ENCODE peak calls at places on chromosomes 5 and 9, in ten cellular contexts. One of them, this sample, is unnamed.

GRCh38 chr5:107005653-107006052 is 665.1 kb downstream of the EFNA5 start:
- DNase-seq in choroid plexus epithelial cell: no peak
- DNase-seq in naive thymus-derived CD4-positive, alpha-beta T cell: no peak
- DNase-seq in fibroblast of mammary gland: no peak
- DNase-seq in Calu3: no peak
- DNase-seq in NAMALWA: no peak
- DNase-seq in dermis blood vessel endothelial cell: no peak
- DNase-seq in Right ventricle myocardium superior: no peak
- DNase-seq in bronchial epithelial cell: no peak
- DNase-seq in NCI-H1436 treated with DMSO at 0.1 percent for 48 hours: no peak
- DNase-seq in this sample: no peak

GRCh38 chr5:142627371-142628217 is 58.3 kb downstream of the FGF1 start:
- DNase-seq in choroid plexus epithelial cell: no peak
- DNase-seq in naive thymus-derived CD4-positive, alpha-beta T cell: no peak
- DNase-seq in fibroblast of mammary gland: peak; percentile 26
- DNase-seq in Calu3: no peak
- DNase-seq in NAMALWA: no peak
- DNase-seq in dermis blood vessel endothelial cell: no peak
- DNase-seq in Right ventricle myocardium superior: no peak
- DNase-seq in bronchial epithelial cell: peak; percentile 19
- DNase-seq in NCI-H1436 treated with DMSO at 0.1 percent for 48 hours: no peak
- DNase-seq in this sample: no peak

GRCh38 chr9:116464987-116465571 is 222.0 kb upstream of the TRIM32 start:
- DNase-seq in choroid plexus epithelial cell: no peak
- DNase-seq in naive thymus-derived CD4-positive, alpha-beta T cell: no peak
- DNase-seq in fibroblast of mammary gland: no peak
- DNase-seq in Calu3: no peak
- DNase-seq in NAMALWA: no peak
- DNase-seq in dermis blood vessel endothelial cell: no peak
- DNase-seq in Right ventricle myocardium superior: no peak
- DNase-seq in bronchial epithelial cell: no peak
- DNase-seq in NCI-H1436 treated with DMSO at 0.1 percent for 48 hours: no peak
- DNase-seq in this sample: no peak

GRCh38 chr5:67748165-67748690 is 467.3 kb upstream of the PIK3R1 start:
- DNase-seq in choroid plexus epithelial cell: no peak
- DNase-seq in naive thymus-derived CD4-positive, alpha-beta T cell: no peak
- DNase-seq in fibroblast of mammary gland: no peak
- DNase-seq in Calu3: no peak
- DNase-seq in NAMALWA: no peak
- DNase-seq in dermis blood vessel endothelial cell: no peak
- DNase-seq in Right ventricle myocardium superior: no peak
- DNase-seq in bronchial epithelial cell: no peak
- DNase-seq in NCI-H1436 treated with DMSO at 0.1 percent for 48 hours: no peak
- DNase-seq in this sample: no peak

GRCh38 chr9:129708799-129709198 is 43.4 kb downstream of the PRRX2 start:
- DNase-seq in choroid plexus epithelial cell: no peak
- DNase-seq in naive thymus-derived CD4-positive, alpha-beta T cell: no peak
- DNase-seq in fibroblast of mammary gland: peak; percentile 23
- DNase-seq in Calu3: no peak
- DNase-seq in NAMALWA: no peak
- DNase-seq in dermis blood vessel endothelial cell: no peak
- DNase-seq in Right ventricle myocardium superior: no peak
- DNase-seq in bronchial epithelial cell: no peak
- DNase-seq in NCI-H1436 treated with DMSO at 0.1 percent for 48 hours: no peak
- DNase-seq in this sample: no peak

GRCh38 chr5:96292582-96293247 is 140.3 kb downstream of the PCSK1 start:
- DNase-seq in choroid plexus epithelial cell: peak; percentile 39
- DNase-seq in naive thymus-derived CD4-positive, alpha-beta T cell: no peak
- DNase-seq in fibroblast of mammary gland: peak; percentile 59
- DNase-seq in Calu3: no peak
- DNase-seq in NAMALWA: no peak
- DNase-seq in dermis blood vessel endothelial cell: no peak
- DNase-seq in Right ventricle myocardium superior: peak; percentile 44
- DNase-seq in bronchial epithelial cell: no peak
- DNase-seq in NCI-H1436 treated with DMSO at 0.1 percent for 48 hours: no peak
- DNase-seq in this sample: no peak

GRCh38 chr9:37897665-37898064 is 6.3 kb downstream of the SLC25A51 start:
- DNase-seq in choroid plexus epithelial cell: peak; percentile 37
- DNase-seq in naive thymus-derived CD4-positive, alpha-beta T cell: no peak
- DNase-seq in fibroblast of mammary gland: no peak
- DNase-seq in Calu3: no peak
- DNase-seq in NAMALWA: no peak
- DNase-seq in dermis blood vessel endothelial cell: peak; percentile 46
- DNase-seq in Right ventricle myocardium superior: no peak
- DNase-seq in bronchial epithelial cell: peak; percentile 80
- DNase-seq in NCI-H1436 treated with DMSO at 0.1 percent for 48 hours: no peak
- DNase-seq in this sample: no peak

GRCh38 chr5:173629628-173630027 is 13.2 kb upstream of the BOD1 start:
- DNase-seq in choroid plexus epithelial cell: no peak
- DNase-seq in naive thymus-derived CD4-positive, alpha-beta T cell: no peak
- DNase-seq in fibroblast of mammary gland: no peak
- DNase-seq in Calu3: peak; percentile 37
- DNase-seq in NAMALWA: peak; percentile 55
- DNase-seq in dermis blood vessel endothelial cell: peak; percentile 32
- DNase-seq in Right ventricle myocardium superior: no peak
- DNase-seq in bronchial epithelial cell: no peak
- DNase-seq in NCI-H1436 treated with DMSO at 0.1 percent for 48 hours: no peak
- DNase-seq in this sample: peak; percentile 46

GRCh38 chr9:1997646-1998045 is 17.5 kb upstream of the SMARCA2 start:
- DNase-seq in choroid plexus epithelial cell: no peak
- DNase-seq in naive thymus-derived CD4-positive, alpha-beta T cell: no peak
- DNase-seq in fibroblast of mammary gland: no peak
- DNase-seq in Calu3: no peak
- DNase-seq in NAMALWA: no peak
- DNase-seq in dermis blood vessel endothelial cell: no peak
- DNase-seq in Right ventricle myocardium superior: no peak
- DNase-seq in bronchial epithelial cell: no peak
- DNase-seq in NCI-H1436 treated with DMSO at 0.1 percent for 48 hours: no peak
- DNase-seq in this sample: no peak

GRCh38 chr9:13503599-13503998 is 224.1 kb upstream of the MPDZ start:
- DNase-seq in choroid plexus epithelial cell: no peak
- DNase-seq in naive thymus-derived CD4-positive, alpha-beta T cell: no peak
- DNase-seq in fibroblast of mammary gland: no peak
- DNase-seq in Calu3: no peak
- DNase-seq in NAMALWA: no peak
- DNase-seq in dermis blood vessel endothelial cell: no peak
- DNase-seq in Right ventricle myocardium superior: no peak
- DNase-seq in bronchial epithelial cell: peak; percentile 47
- DNase-seq in NCI-H1436 treated with DMSO at 0.1 percent for 48 hours: no peak
- DNase-seq in this sample: no peak

GRCh38 chr5:52985306-52985705 is 3.8 kb upstream of the ITGA2 start:
- DNase-seq in choroid plexus epithelial cell: no peak
- DNase-seq in naive thymus-derived CD4-positive, alpha-beta T cell: no peak
- DNase-seq in fibroblast of mammary gland: peak; percentile 48
- DNase-seq in Calu3: peak; percentile 15
- DNase-seq in NAMALWA: no peak
- DNase-seq in dermis blood vessel endothelial cell: no peak
- DNase-seq in Right ventricle myocardium superior: no peak
- DNase-seq in bronchial epithelial cell: peak; percentile 90
- DNase-seq in NCI-H1436 treated with DMSO at 0.1 percent for 48 hours: no peak
- DNase-seq in this sample: peak; percentile 21

GRCh38 chr5:4511996-4512656 is 628.0 kb upstream of the ADAMTS16 start:
- DNase-seq in choroid plexus epithelial cell: no peak
- DNase-seq in naive thymus-derived CD4-positive, alpha-beta T cell: no peak
- DNase-seq in fibroblast of mammary gland: peak; percentile 3
- DNase-seq in Calu3: no peak
- DNase-seq in NAMALWA: no peak
- DNase-seq in dermis blood vessel endothelial cell: no peak
- DNase-seq in Right ventricle myocardium superior: peak; percentile 49
- DNase-seq in bronchial epithelial cell: peak; percentile 8
- DNase-seq in NCI-H1436 treated with DMSO at 0.1 percent for 48 hours: no peak
- DNase-seq in this sample: no peak

GRCh38 chr9:134641173-134641985 is at the start of gene COL5A1:
- DNase-seq in choroid plexus epithelial cell: peak; percentile 94
- DNase-seq in naive thymus-derived CD4-positive, alpha-beta T cell: peak; percentile 34
- DNase-seq in fibroblast of mammary gland: peak; percentile 84
- DNase-seq in Calu3: no peak
- DNase-seq in NAMALWA: no peak
- DNase-seq in dermis blood vessel endothelial cell: peak; percentile 86
- DNase-seq in Right ventricle myocardium superior: peak; percentile 94
- DNase-seq in bronchial epithelial cell: peak; percentile 66
- DNase-seq in NCI-H1436 treated with DMSO at 0.1 percent for 48 hours: no peak
- DNase-seq in this sample: no peak

GRCh38 chr5:133611357-133612020 is 852 bp downstream of the FSTL4 start:
- DNase-seq in choroid plexus epithelial cell: no peak
- DNase-seq in naive thymus-derived CD4-positive, alpha-beta T cell: no peak
- DNase-seq in fibroblast of mammary gland: no peak
- DNase-seq in Calu3: no peak
- DNase-seq in NAMALWA: no peak
- DNase-seq in dermis blood vessel endothelial cell: no peak
- DNase-seq in Right ventricle myocardium superior: no peak
- DNase-seq in bronchial epithelial cell: no peak
- DNase-seq in NCI-H1436 treated with DMSO at 0.1 percent for 48 hours: no peak
- DNase-seq in this sample: no peak

GRCh38 chr9:126698756-126699155 is 85.0 kb downstream of the LMX1B start:
- DNase-seq in choroid plexus epithelial cell: no peak
- DNase-seq in naive thymus-derived CD4-positive, alpha-beta T cell: no peak
- DNase-seq in fibroblast of mammary gland: no peak
- DNase-seq in Calu3: no peak
- DNase-seq in NAMALWA: no peak
- DNase-seq in dermis blood vessel endothelial cell: no peak
- DNase-seq in Right ventricle myocardium superior: no peak
- DNase-seq in bronchial epithelial cell: no peak
- DNase-seq in NCI-H1436 treated with DMSO at 0.1 percent for 48 hours: no peak
- DNase-seq in this sample: no peak

GRCh38 chr5:100900796-100901731 is 2.0 kb downstream of the ST8SIA4 start:
- DNase-seq in choroid plexus epithelial cell: peak; percentile 61
- DNase-seq in naive thymus-derived CD4-positive, alpha-beta T cell: peak; percentile 92
- DNase-seq in fibroblast of mammary gland: peak; percentile 43
- DNase-seq in Calu3: no peak
- DNase-seq in NAMALWA: peak; percentile 96
- DNase-seq in dermis blood vessel endothelial cell: peak; percentile 84
- DNase-seq in Right ventricle myocardium superior: peak; percentile 87
- DNase-seq in bronchial epithelial cell: peak; percentile 49
- DNase-seq in NCI-H1436 treated with DMSO at 0.1 percent for 48 hours: no peak
- DNase-seq in this sample: peak; percentile 97

GRCh38 chr9:103941104-103941503 is 153.0 kb upstream of the SMC2 start:
- DNase-seq in choroid plexus epithelial cell: no peak
- DNase-seq in naive thymus-derived CD4-positive, alpha-beta T cell: no peak
- DNase-seq in fibroblast of mammary gland: no peak
- DNase-seq in Calu3: no peak
- DNase-seq in NAMALWA: no peak
- DNase-seq in dermis blood vessel endothelial cell: no peak
- DNase-seq in Right ventricle myocardium superior: no peak
- DNase-seq in bronchial epithelial cell: no peak
- DNase-seq in NCI-H1436 treated with DMSO at 0.1 percent for 48 hours: no peak
- DNase-seq in this sample: no peak

GRCh38 chr5:150512368-150512747 is 4.4 kb downstream of the NDST1 start:
- DNase-seq in choroid plexus epithelial cell: no peak
- DNase-seq in naive thymus-derived CD4-positive, alpha-beta T cell: no peak
- DNase-seq in fibroblast of mammary gland: peak; percentile 83
- DNase-seq in Calu3: no peak
- DNase-seq in NAMALWA: no peak
- DNase-seq in dermis blood vessel endothelial cell: peak; percentile 48
- DNase-seq in Right ventricle myocardium superior: no peak
- DNase-seq in bronchial epithelial cell: no peak
- DNase-seq in NCI-H1436 treated with DMSO at 0.1 percent for 48 hours: no peak
- DNase-seq in this sample: no peak

GRCh38 chr9:13437898-13438297 is 158.4 kb upstream of the MPDZ start:
- DNase-seq in choroid plexus epithelial cell: no peak
- DNase-seq in naive thymus-derived CD4-positive, alpha-beta T cell: no peak
- DNase-seq in fibroblast of mammary gland: no peak
- DNase-seq in Calu3: no peak
- DNase-seq in NAMALWA: no peak
- DNase-seq in dermis blood vessel endothelial cell: peak; percentile 32
- DNase-seq in Right ventricle myocardium superior: no peak
- DNase-seq in bronchial epithelial cell: no peak
- DNase-seq in NCI-H1436 treated with DMSO at 0.1 percent for 48 hours: no peak
- DNase-seq in this sample: no peak

GRCh38 chr9:89400398-89401116 is 82.3 kb downstream of the SECISBP2 start:
- DNase-seq in choroid plexus epithelial cell: no peak
- DNase-seq in naive thymus-derived CD4-positive, alpha-beta T cell: no peak
- DNase-seq in fibroblast of mammary gland: no peak
- DNase-seq in Calu3: no peak
- DNase-seq in NAMALWA: peak; percentile 75
- DNase-seq in dermis blood vessel endothelial cell: no peak
- DNase-seq in Right ventricle myocardium superior: no peak
- DNase-seq in bronchial epithelial cell: no peak
- DNase-seq in NCI-H1436 treated with DMSO at 0.1 percent for 48 hours: no peak
- DNase-seq in this sample: peak; percentile 73

GRCh38 chr9:20236676-20237075 is 385.6 kb downstream of the MLLT3 start:
- DNase-seq in choroid plexus epithelial cell: no peak
- DNase-seq in naive thymus-derived CD4-positive, alpha-beta T cell: no peak
- DNase-seq in fibroblast of mammary gland: no peak
- DNase-seq in Calu3: peak; percentile 4
- DNase-seq in NAMALWA: no peak
- DNase-seq in dermis blood vessel endothelial cell: no peak
- DNase-seq in Right ventricle myocardium superior: no peak
- DNase-seq in bronchial epithelial cell: peak; percentile 99
- DNase-seq in NCI-H1436 treated with DMSO at 0.1 percent for 48 hours: no peak
- DNase-seq in this sample: no peak

GRCh38 chr5:58599217-58599616 is 16.3 kb downstream of the RAB3C start:
- DNase-seq in choroid plexus epithelial cell: no peak
- DNase-seq in naive thymus-derived CD4-positive, alpha-beta T cell: no peak
- DNase-seq in fibroblast of mammary gland: no peak
- DNase-seq in Calu3: no peak
- DNase-seq in NAMALWA: no peak
- DNase-seq in dermis blood vessel endothelial cell: no peak
- DNase-seq in Right ventricle myocardium superior: no peak
- DNase-seq in bronchial epithelial cell: no peak
- DNase-seq in NCI-H1436 treated with DMSO at 0.1 percent for 48 hours: no peak
- DNase-seq in this sample: no peak

This sample was measured in GM12865.